ENCODE peak calls at places on chromosome X, in six cellular contexts. One of them, this sample, is unnamed.

GRCh38 chrX:13307041-13307440 is 12.8 kb downstream of the ATXN3L start:
- DNase-seq in IMR-90: no peak
- DNase-seq in right atrium auricular region: no peak
- DNase-seq in Peyer's patch: no peak
- DNase-seq in lung: no peak
- DNase-seq in body of pancreas: no peak
- DNase-seq in this sample: no peak

GRCh38 chrX:47212381-47213293 is 5.8 kb upstream of the CDK16 start:
- DNase-seq in IMR-90: no peak
- DNase-seq in lung: no peak
- DNase-seq in right atrium auricular region: no peak
- DNase-seq in Peyer's patch: no peak
- DNase-seq in body of pancreas: peak
- DNase-seq in this sample: no peak

GRCh38 chrX:129433945-129434344 is 89.3 kb downstream of the SMARCA1 start:
- DNase-seq in lung: no peak
- DNase-seq in IMR-90: no peak
- DNase-seq in Peyer's patch: no peak
- DNase-seq in right atrium auricular region: no peak
- DNase-seq in body of pancreas: no peak
- DNase-seq in this sample: no peak

GRCh38 chrX:128927363-128927762 is 595.9 kb downstream of the SMARCA1 start:
- DNase-seq in Peyer's patch: no peak
- DNase-seq in lung: no peak
- DNase-seq in body of pancreas: no peak
- DNase-seq in right atrium auricular region: no peak
- DNase-seq in IMR-90: no peak
- DNase-seq in this sample: no peak

GRCh38 chrX:30278365-30278764 is 30.8 kb downstream of the NR0B1 start:
- DNase-seq in right atrium auricular region: no peak
- DNase-seq in Peyer's patch: no peak
- DNase-seq in body of pancreas: no peak
- DNase-seq in IMR-90: peak
- DNase-seq in lung: no peak
- DNase-seq in this sample: no peak

GRCh38 chrX:20254712-20255299 is 11.9 kb downstream of the RPS6KA3 start:
- DNase-seq in IMR-90: peak
- DNase-seq in lung: no peak
- DNase-seq in right atrium auricular region: no peak
- DNase-seq in body of pancreas: no peak
- DNase-seq in Peyer's patch: no peak
- DNase-seq in this sample: no peak

GRCh38 chrX:108584617-108585211 is 145.1 kb downstream of the COL4A5 start:
- DNase-seq in lung: no peak
- DNase-seq in right atrium auricular region: no peak
- DNase-seq in IMR-90: no peak
- DNase-seq in body of pancreas: peak
- DNase-seq in Peyer's patch: no peak
- DNase-seq in this sample: peak

GRCh38 chrX:74049126-74049525 is 254.9 kb upstream of the ZCCHC13 start:
- DNase-seq in body of pancreas: no peak
- DNase-seq in lung: no peak
- DNase-seq in IMR-90: no peak
- DNase-seq in Peyer's patch: no peak
- DNase-seq in right atrium auricular region: no peak
- DNase-seq in this sample: peak

GRCh38 chrX:148893395-148893794 is 393.0 kb downstream of the AFF2 start:
- DNase-seq in right atrium auricular region: no peak
- DNase-seq in lung: no peak
- DNase-seq in body of pancreas: no peak
- DNase-seq in Peyer's patch: no peak
- DNase-seq in IMR-90: no peak
- DNase-seq in this sample: no peak

GRCh38 chrX:7127058-7127457 is 20.5 kb upstream of the STS start:
- DNase-seq in Peyer's patch: no peak
- DNase-seq in IMR-90: no peak
- DNase-seq in right atrium auricular region: no peak
- DNase-seq in body of pancreas: no peak
- DNase-seq in lung: no peak
- DNase-seq in this sample: peak

GRCh38 chrX:49029876-49030275 is 13.3 kb downstream of the TFE3 start:
- DNase-seq in body of pancreas: no peak
- DNase-seq in right atrium auricular region: no peak
- DNase-seq in IMR-90: no peak
- DNase-seq in Peyer's patch: peak
- DNase-seq in lung: no peak
- DNase-seq in this sample: no peak

GRCh38 chrX:120514236-120514635 is 45.1 kb upstream of the LAMP2 start:
- DNase-seq in body of pancreas: peak
- DNase-seq in lung: no peak
- DNase-seq in Peyer's patch: no peak
- DNase-seq in right atrium auricular region: no peak
- DNase-seq in IMR-90: peak
- DNase-seq in this sample: no peak

GRCh38 chrX:103099706-103100105 is 6.8 kb upstream of the NXF3 start:
- DNase-seq in IMR-90: no peak
- DNase-seq in Peyer's patch: no peak
- DNase-seq in body of pancreas: no peak
- DNase-seq in lung: no peak
- DNase-seq in right atrium auricular region: no peak
- DNase-seq in this sample: no peak

GRCh38 chrX:115367455-115367854 is 77.9 kb downstream of the LUZP4 start:
- DNase-seq in Peyer's patch: no peak
- DNase-seq in lung: no peak
- DNase-seq in IMR-90: peak
- DNase-seq in right atrium auricular region: no peak
- DNase-seq in body of pancreas: no peak
- DNase-seq in this sample: peak

GRCh38 chrX:54818221-54818620 is 10.7 kb downstream of the MAGED2 start:
- DNase-seq in body of pancreas: no peak
- DNase-seq in IMR-90: no peak
- DNase-seq in lung: no peak
- DNase-seq in right atrium auricular region: peak
- DNase-seq in Peyer's patch: no peak
- DNase-seq in this sample: no peak

GRCh38 chrX:3962511-3963350 is 249.3 kb upstream of the PRKX start:
- DNase-seq in body of pancreas: peak
- DNase-seq in right atrium auricular region: no peak
- DNase-seq in IMR-90: peak
- DNase-seq in Peyer's patch: no peak
- DNase-seq in lung: no peak
- DNase-seq in this sample: no peak

GRCh38 chrX:10106801-10107200 is 50.0 kb upstream of the CLCN4 start:
- DNase-seq in right atrium auricular region: no peak
- DNase-seq in lung: no peak
- DNase-seq in IMR-90: no peak
- DNase-seq in Peyer's patch: no peak
- DNase-seq in body of pancreas: no peak
- DNase-seq in this sample: no peak

GRCh38 chrX:134753185-134754008 is 95.1 kb upstream of the PLAC1 start:
- DNase-seq in lung: no peak
- DNase-seq in right atrium auricular region: no peak
- DNase-seq in IMR-90: peak
- DNase-seq in Peyer's patch: no peak
- DNase-seq in body of pancreas: no peak
- DNase-seq in this sample: peak

GRCh38 chrX:40104649-40105015 is 6.9 kb upstream of the BCOR start:
- DNase-seq in lung: no peak
- DNase-seq in right atrium auricular region: no peak
- DNase-seq in body of pancreas: peak
- DNase-seq in Peyer's patch: peak
- DNase-seq in IMR-90: peak
- DNase-seq in this sample: peak

GRCh38 chrX:433771-434170 is 47.1 kb upstream of the PPP2R3B start:
- DNase-seq in body of pancreas: no peak
- DNase-seq in right atrium auricular region: no peak
- DNase-seq in Peyer's patch: no peak
- DNase-seq in lung: no peak
- DNase-seq in IMR-90: no peak
- DNase-seq in this sample: no peak

GRCh38 chrX:130393451-130394074 is 8.1 kb upstream of the GPR119 start:
- DNase-seq in Peyer's patch: no peak
- DNase-seq in right atrium auricular region: no peak
- DNase-seq in IMR-90: peak
- DNase-seq in lung: peak
- DNase-seq in body of pancreas: peak
- DNase-seq in this sample: peak

GRCh38 chrX:37697169-37697760 is 11.7 kb downstream of the XK start:
- DNase-seq in right atrium auricular region: no peak
- DNase-seq in IMR-90: no peak
- DNase-seq in Peyer's patch: no peak
- DNase-seq in body of pancreas: peak
- DNase-seq in lung: no peak
- DNase-seq in this sample: no peak

GRCh38 chrX:94831364-94831763 is 1157.4 kb downstream of the FAM133A start:
- DNase-seq in lung: no peak
- DNase-seq in IMR-90: peak
- DNase-seq in body of pancreas: no peak
- DNase-seq in right atrium auricular region: no peak
- DNase-seq in Peyer's patch: no peak
- DNase-seq in this sample: peak

GRCh38 chrX:96424007-96424406 is 260.6 kb upstream of the DIAPH2 start:
- DNase-seq in IMR-90: no peak
- DNase-seq in lung: no peak
- DNase-seq in right atrium auricular region: no peak
- DNase-seq in body of pancreas: no peak
- DNase-seq in Peyer's patch: no peak
- DNase-seq in this sample: no peak

GRCh38 chrX:56978172-56978571 is 17.2 kb downstream of the SPIN3 start:
- DNase-seq in body of pancreas: peak
- DNase-seq in right atrium auricular region: no peak
- DNase-seq in IMR-90: peak
- DNase-seq in Peyer's patch: no peak
- DNase-seq in lung: peak
- DNase-seq in this sample: peak

GRCh38 chrX:29530520-29530919 is 684.8 kb upstream of the MAGEB2 start:
- DNase-seq in right atrium auricular region: no peak
- DNase-seq in IMR-90: peak
- DNase-seq in lung: no peak
- DNase-seq in Peyer's patch: no peak
- DNase-seq in body of pancreas: no peak
- DNase-seq in this sample: no peak

GRCh38 chrX:136063340-136064079 is 78.3 kb downstream of the SLC9A6 start:
- DNase-seq in body of pancreas: no peak
- DNase-seq in right atrium auricular region: peak
- DNase-seq in lung: no peak
- DNase-seq in Peyer's patch: no peak
- DNase-seq in IMR-90: no peak
- DNase-seq in this sample: no peak

GRCh38 chrX:6026484-6026883 is 202.2 kb downstream of the NLGN4X start:
- DNase-seq in body of pancreas: no peak
- DNase-seq in lung: no peak
- DNase-seq in right atrium auricular region: no peak
- DNase-seq in IMR-90: no peak
- DNase-seq in Peyer's patch: no peak
- DNase-seq in this sample: no peak

GRCh38 chrX:68045008-68045577 is 388.2 kb downstream of the OPHN1 start:
- DNase-seq in right atrium auricular region: no peak
- DNase-seq in IMR-90: peak
- DNase-seq in body of pancreas: peak
- DNase-seq in lung: no peak
- DNase-seq in Peyer's patch: no peak
- DNase-seq in this sample: no peak

GRCh38 chrX:68043713-68044438 is 389.4 kb downstream of the OPHN1 start:
- DNase-seq in Peyer's patch: no peak
- DNase-seq in lung: no peak
- DNase-seq in right atrium auricular region: no peak
- DNase-seq in body of pancreas: no peak
- DNase-seq in IMR-90: no peak
- DNase-seq in this sample: no peak

GRCh38 chrX:68041110-68041509 is 392.2 kb downstream of the OPHN1 start:
- DNase-seq in Peyer's patch: no peak
- DNase-seq in body of pancreas: no peak
- DNase-seq in IMR-90: no peak
- DNase-seq in right atrium auricular region: no peak
- DNase-seq in lung: no peak
- DNase-seq in this sample: no peak
- H3K27ac ChIP-seq in Peyer's patch: no peak
- H3K27ac ChIP-seq in body of pancreas: no peak
- H3K27ac ChIP-seq in IMR-90: no peak
- H3K27ac ChIP-seq in right atrium auricular region: no peak
- H3K27ac ChIP-seq in lung: no peak
- H3K27ac ChIP-seq in this sample: no peak

GRCh38 chrX:153410328-153410727 is 944 bp upstream of the ZFP92 start:
- DNase-seq in Peyer's patch: no peak
- DNase-seq in right atrium auricular region: no peak
- DNase-seq in lung: no peak
- DNase-seq in IMR-90: no peak
- DNase-seq in body of pancreas: no peak
- DNase-seq in this sample: no peak

GRCh38 chrX:153411988-153412574 is 809 bp downstream of the ZFP92 start:
- DNase-seq in lung: no peak
- DNase-seq in Peyer's patch: no peak
- DNase-seq in IMR-90: no peak
- DNase-seq in body of pancreas: no peak
- DNase-seq in right atrium auricular region: no peak
- DNase-seq in this sample: no peak

GRCh38 chrX:153412746-153413720 is 1.8 kb downstream of the ZFP92 start:
- DNase-seq in body of pancreas: no peak
- DNase-seq in Peyer's patch: no peak
- DNase-seq in lung: no peak
- DNase-seq in IMR-90: no peak
- DNase-seq in right atrium auricular region: no peak
- DNase-seq in this sample: no peak

GRCh38 chrX:153410888-153411254 is 401 bp upstream of the ZFP92 start:
- DNase-seq in lung: no peak
- DNase-seq in IMR-90: no peak
- DNase-seq in Peyer's patch: no peak
- DNase-seq in body of pancreas: no peak
- DNase-seq in right atrium auricular region: no peak
- DNase-seq in this sample: no peak

GRCh38 chrX:153411255-153411987 is at the start of gene ZFP92:
- DNase-seq in lung: no peak
- DNase-seq in IMR-90: no peak
- DNase-seq in body of pancreas: peak
- DNase-seq in Peyer's patch: no peak
- DNase-seq in right atrium auricular region: no peak
- DNase-seq in this sample: no peak
- H3K27ac ChIP-seq in lung: no peak
- H3K27ac ChIP-seq in IMR-90: no peak
- H3K27ac ChIP-seq in body of pancreas: no peak
- H3K27ac ChIP-seq in Peyer's patch: no peak
- H3K27ac ChIP-seq in right atrium auricular region: peak
- H3K27ac ChIP-seq in this sample: no peak

GRCh38 chrX:24846551-24847170 is 152.9 kb downstream of the POLA1 start:
- DNase-seq in right atrium auricular region: no peak
- DNase-seq in Peyer's patch: no peak
- DNase-seq in lung: no peak
- DNase-seq in body of pancreas: no peak
- DNase-seq in IMR-90: peak
- DNase-seq in this sample: no peak
- H3K27ac ChIP-seq in right atrium auricular region: no peak
- H3K27ac ChIP-seq in Peyer's patch: no peak
- H3K27ac ChIP-seq in lung: no peak
- H3K27ac ChIP-seq in body of pancreas: no peak
- H3K27ac ChIP-seq in IMR-90: no peak
- H3K27ac ChIP-seq in this sample: no peak

DNA sequence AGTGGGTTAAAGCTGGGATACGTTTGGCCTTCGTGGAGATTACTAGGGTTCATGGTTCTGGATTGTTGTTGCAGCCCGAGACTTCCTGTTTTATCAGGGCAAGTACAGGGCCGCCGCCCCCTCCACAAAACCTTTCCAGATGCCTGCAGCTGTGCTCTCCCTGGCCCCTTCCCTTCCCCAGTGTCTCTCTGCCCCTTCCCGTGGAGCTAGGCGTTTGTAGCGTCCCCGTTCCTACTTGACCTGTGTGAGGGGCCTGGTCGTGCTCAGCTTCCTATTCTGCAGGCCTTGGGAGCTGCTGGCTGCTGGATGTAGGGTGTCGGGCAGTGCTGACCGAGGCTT is 1.4 kb downstream of the AKAP17A start:
- DNase-seq in Peyer's patch: no peak
- DNase-seq in IMR-90: peak
- DNase-seq in body of pancreas: no peak
- DNase-seq in right atrium auricular region: no peak
- DNase-seq in lung: no peak
- DNase-seq in this sample: no peak
- H3K27ac ChIP-seq in Peyer's patch: peak
- H3K27ac ChIP-seq in IMR-90: peak
- H3K27ac ChIP-seq in body of pancreas: no peak
- H3K27ac ChIP-seq in right atrium auricular region: no peak
- H3K27ac ChIP-seq in lung: peak
- H3K27ac ChIP-seq in this sample: no peak

This sample was measured in SJCRH30.